ENCODE peak calls at places on chromosomes 6 and 20, in ten cellular contexts. U is IMR-90; G is cardiac muscle cell; I is GM23248; C is heart left ventricle; W is astrocyte; F is MM.1S; R is esophagus squamous epithelium; Y is effector memory CD4-positive, alpha-beta T cell; J is right cardiac atrium. K is an unnamed sample.
A peak's percentile ranks its signal among the peaks of the same experiment; 100 is the strongest.

GRCh38 chr6:27251672-27252251 is 4.3 kb downstream of the PRSS16 start:
- DNase-seq in I (peak; percentile 60), J (peak; percentile 66), G (peak; percentile 76), U (peak; percentile 38), Y (peak; percentile 59), C (no peak), W (peak; percentile 52), F (peak; percentile 93), R (peak; percentile 23), K (peak; percentile 80)

GRCh38 chr6:115984809-115985208 is 75.9 kb downstream of the FRK start:
- DNase-seq in I (no peak), F (no peak), J (no peak), Y (no peak), W (no peak), R (no peak), G (no peak), U (no peak), C (no peak), K (no peak)

GRCh38 chr6:158068893-158069799 is 87.5 kb downstream of the SYNJ2 start:
- DNase-seq in R (no peak), U (peak; percentile 58), W (peak; percentile 68), C (no peak), F (no peak), G (peak; percentile 46), Y (no peak), J (peak; percentile 64), I (peak; percentile 82), K (no peak)

GRCh38 chr20:58244517-58245030 is 16.1 kb upstream of the ANKRD60 start:
- DNase-seq in R (no peak), C (no peak), G (no peak), I (no peak), Y (no peak), U (no peak), J (no peak), W (no peak), F (no peak), K (no peak)

GRCh38 chr6:151765444-151765886 is 42.0 kb upstream of the ESR1 start:
- DNase-seq in C (peak; percentile 33), U (peak; percentile 77), G (peak; percentile 92), W (peak; percentile 85), Y (no peak), J (no peak), R (no peak), F (peak; percentile 57), I (peak; percentile 90), K (no peak)

GRCh38 chr6:8655670-8656454 is 220.5 kb upstream of the SLC35B3 start:
- DNase-seq in F (no peak), U (no peak), J (no peak), G (no peak), W (no peak), Y (no peak), R (no peak), C (no peak), I (no peak), K (no peak)

GRCh38 chr20:54221383-54221782 is 13.5 kb downstream of the PFDN4 start:
- DNase-seq in C (no peak), J (no peak), I (no peak), Y (no peak), G (no peak), R (no peak), W (no peak), F (peak; percentile 54), U (no peak), K (peak; percentile 47)

GRCh38 chr6:147759088-147759487 is 250.6 kb downstream of the SAMD5 start:
- DNase-seq in F (no peak), U (peak; percentile 44), G (no peak), J (no peak), Y (no peak), R (no peak), I (no peak), C (no peak), W (no peak), K (no peak)

GRCh38 chr20:61521680-61522420 is 269.8 kb downstream of the CDH4 start:
- DNase-seq in Y (no peak), W (peak; percentile 73), G (peak; percentile 10), J (peak; percentile 35), U (peak; percentile 42), C (no peak), I (no peak), R (no peak), F (no peak), K (no peak)

GRCh38 chr20:17816804-17817590 is 117.2 kb downstream of the BANF2 start:
- DNase-seq in J (no peak), R (no peak), F (no peak), U (no peak), I (no peak), C (no peak), W (peak; percentile 44), G (no peak), Y (no peak), K (no peak)

GRCh38 chr6:33976425-33977360 is 169.2 kb downstream of the GRM4 start:
- DNase-seq in W (no peak), R (no peak), J (no peak), F (no peak), I (no peak), U (no peak), C (no peak), G (no peak), Y (no peak), K (no peak)

GRCh38 chr20:63693079-63693974 is 3.1 kb upstream of the TNFRSF6B start:
- DNase-seq in F (no peak), I (no peak), Y (no peak), R (no peak), U (no peak), C (no peak), G (no peak), J (peak; percentile 65), W (no peak), K (no peak)

GRCh38 chr6:34709386-34709785 is 12.8 kb upstream of the ILRUN start:
- DNase-seq in Y (no peak), F (no peak), G (peak; percentile 90), C (peak; percentile 81), R (no peak), I (no peak), J (peak; percentile 94), W (peak; percentile 64), U (peak; percentile 83), K (no peak)

GRCh38 chr20:51469578-51470520 is 72.7 kb downstream of the NFATC2 start:
- DNase-seq in Y (no peak), G (no peak), F (no peak), C (no peak), J (no peak), R (no peak), U (no peak), I (no peak), W (no peak), K (no peak)

GRCh38 chr20:17761612-17762011 is 61.8 kb downstream of the BANF2 start:
- DNase-seq in C (no peak), J (no peak), W (peak; percentile 4), R (no peak), Y (no peak), F (no peak), U (no peak), I (peak; percentile 16), G (peak; percentile 18), K (no peak)

GRCh38 chr6:17974570-17975368 is 12.7 kb downstream of the KIF13A start:
- DNase-seq in G (no peak), C (no peak), R (no peak), W (no peak), F (no peak), U (no peak), J (no peak), Y (no peak), I (no peak), K (no peak)

GRCh38 chr20:53757472-53757913 is 163.9 kb upstream of the ZNF217 start:
- DNase-seq in C (no peak), F (no peak), I (no peak), R (no peak), J (no peak), G (no peak), W (no peak), U (no peak), Y (no peak), K (no peak)

GRCh38 chr6:135675862-135676261 is 175.6 kb upstream of the PDE7B start:
- DNase-seq in J (no peak), Y (no peak), G (peak; percentile 54), R (no peak), C (no peak), U (peak; percentile 41), F (peak; percentile 52), W (no peak), I (peak; percentile 15), K (peak; percentile 18)

GRCh38 chr20:8287328-8287727 is 155.3 kb downstream of the PLCB1 start:
- DNase-seq in R (no peak), U (no peak), J (no peak), W (no peak), G (no peak), Y (no peak), I (no peak), F (no peak), C (no peak), K (no peak)

GRCh38 chr6:69643688-69644087 is 153.1 kb downstream of the LMBRD1 start:
- DNase-seq in J (no peak), I (no peak), Y (no peak), F (no peak), C (no peak), W (no peak), U (no peak), G (no peak), R (no peak), K (no peak)

GRCh38 chr6:15555101-15556038 is 107.5 kb downstream of the DTNBP1 start:
- DNase-seq in G (no peak), U (no peak), Y (no peak), F (no peak), I (no peak), J (no peak), C (no peak), W (no peak), R (no peak), K (no peak)

GRCh38 chr6:149340200-149340599 is 22.7 kb downstream of the TAB2 start:
- DNase-seq in R (no peak), U (no peak), C (no peak), G (no peak), F (no peak), J (no peak), I (no peak), W (no peak), Y (no peak), K (peak; percentile 52)
- H3K4me3 ChIP-seq in R (no peak overlapping the region), U (no peak overlapping the region), C (no peak overlapping the region), G (no peak overlapping the region), F (no peak overlapping the region), J (no peak overlapping the region), I (no peak overlapping the region), W (no peak overlapping the region), Y (no peak overlapping the region), K (peak overlapping the region; percentile 75)

GRCh38 chr6:23213193-23213592 is 643.8 kb downstream of the HDGFL1 start:
- DNase-seq in U (peak; percentile 76), J (no peak), C (no peak), R (no peak), F (no peak), Y (no peak), W (peak; percentile 29), I (peak; percentile 38), G (peak; percentile 23), K (no peak)
- H3K9me3 ChIP-seq in U (no peaks in the 10 kb centered on the region), J (no peaks in the 10 kb centered on the region), C (peaks cover 4% of the 10 kb centered on the region), R (no peaks in the 10 kb centered on the region), F (no peaks in the 10 kb centered on the region), Y (no peaks in the 10 kb centered on the region), W (no peaks in the 10 kb centered on the region), I (no peaks in the 10 kb centered on the region), G (no peaks in the 10 kb centered on the region), K (no peaks in the 10 kb centered on the region)

GRCh38 chr6:165181951-165182414 is 127.4 kb downstream of the C6orf118 start:
- DNase-seq in R (no peak), C (no peak), J (no peak), U (no peak), I (peak; percentile 97), W (peak; percentile 88), F (no peak), G (peak; percentile 72), Y (no peak), K (no peak)
- H3K4me1 ChIP-seq in R (no peaks in the 10 kb centered on the region), C (no peaks in the 10 kb centered on the region), J (no peaks in the 10 kb centered on the region), U (no peaks in the 10 kb centered on the region), I (peaks cover 70% of the 10 kb centered on the region), W (peaks cover 26% of the 10 kb centered on the region), F (no peaks in the 10 kb centered on the region), G (no peaks in the 10 kb centered on the region), Y (no peaks in the 10 kb centered on the region), K (no peaks in the 10 kb centered on the region)

GRCh38 chr6:1162367-1163275 is 149.3 kb upstream of the FOXQ1 start:
- DNase-seq in G (peak; percentile 6), F (peak; percentile 45), W (no peak), U (peak; percentile 4), Y (no peak), J (no peak), I (no peak), R (no peak), C (no peak), K (no peak)
- H3K4me3 ChIP-seq in G (no peak overlapping the region), F (peak overlapping the region; percentile 54), W (no peak overlapping the region), U (peak overlapping the region; percentile 36), Y (no peak overlapping the region), J (no peak overlapping the region), I (no peak overlapping the region), R (peak overlapping the region; percentile 37), C (no peak overlapping the region), K (peak overlapping the region; percentile 11)

K was measured in CD4-positive, CD25-positive, alpha-beta regulatory T cell.